ENCODE peak calls at places on chromosomes 6 and 20, in ten cellular contexts. R is body of pancreas; M is hypothalamus; D is aorta; E is T-cell; Y is stimulated activated CD8-positive, alpha-beta memory T cell treated with anti-CD3 and anti-CD28 coated beads, Interleukin-4, amount 100 ng/mL, for 48 hours; F is stimulated activated CD4-positive, alpha-beta T cell treated with anti-CD3 and anti-CD28 coated beads, Interleukin-15, amount 100 ng/mL, for 24 hours; H is fibroblast of mammary gland; X is GM19239; G is HS-5. W is an unnamed sample.

GRCh38 chr6:71444222-71444621 is 155.6 kb downstream of the OGFRL1 start:
- DNase-seq in R (no peak), E (no peak), D (no peak), M (no peak), F (no peak), Y (no peak), H (no peak), G (no peak), X (no peak), W (no peak)

GRCh38 chr20:24634855-24635254 is 165.4 kb downstream of the SYNDIG1 start:
- DNase-seq in Y (no peak), D (no peak), X (no peak), F (no peak), R (no peak), H (peak), M (peak), E (no peak), G (peak), W (peak)

GRCh38 chr20:36752582-36752981 is 6.7 kb upstream of the NDRG3 start:
- DNase-seq in F (no peak), D (no peak), R (no peak), M (no peak), H (no peak), E (no peak), G (no peak), X (no peak), Y (no peak), W (no peak)

GRCh38 chr6:162963861-162964260 is 236.1 kb downstream of the PACRG start:
- DNase-seq in R (no peak), H (peak), G (no peak), D (no peak), F (no peak), M (no peak), E (no peak), X (no peak), Y (no peak), W (no peak)

GRCh38 chr6:116118608-116119007 is 7.3 kb downstream of the COL10A1 start:
- DNase-seq in X (no peak), F (no peak), M (no peak), Y (no peak), G (no peak), E (no peak), R (no peak), D (no peak), H (peak), W (no peak)

GRCh38 chr6:34200340-34200971 is 36.2 kb upstream of the HMGA1 start:
- DNase-seq in G (no peak), X (no peak), E (no peak), R (no peak), Y (no peak), M (no peak), F (no peak), H (no peak), D (no peak), W (no peak)

GRCh38 chr6:135088818-135089809 is 34.5 kb upstream of the HBS1L start:
- DNase-seq in X (no peak), E (no peak), R (no peak), M (no peak), G (peak), F (peak), Y (peak), D (no peak), H (peak), W (peak)

GRCh38 chr20:23205656-23206055 is 119.5 kb upstream of the CD93 start:
- DNase-seq in F (no peak), R (peak), M (no peak), Y (no peak), D (peak), E (no peak), X (no peak), G (no peak), H (peak), W (no peak)

GRCh38 chr6:110130362-110130761 is 49.1 kb downstream of the WASF1 start:
- DNase-seq in Y (no peak), H (no peak), R (no peak), F (no peak), E (no peak), M (no peak), G (no peak), X (no peak), D (no peak), W (no peak)

GRCh38 chr20:13865825-13866351 is 81.1 kb downstream of the NDUFAF5 start:
- DNase-seq in F (no peak), H (peak), E (no peak), G (peak), X (no peak), D (no peak), Y (no peak), M (no peak), R (no peak), W (no peak)

GRCh38 chr20:8901237-8902025 is 167.5 kb upstream of the PLCB4 start:
- DNase-seq in Y (no peak), X (no peak), R (no peak), E (no peak), D (peak), F (no peak), M (no peak), H (peak), G (no peak), W (no peak)

GRCh38 chr6:53896237-53896636 is 101.4 kb downstream of the LRRC1 start:
- DNase-seq in H (no peak), Y (no peak), M (no peak), E (no peak), D (no peak), R (no peak), F (no peak), X (no peak), G (peak), W (no peak)

GRCh38 chr20:21125072-21125848 is 622 bp upstream of the KIZ start:
- DNase-seq in M (no peak), H (peak), R (peak), D (no peak), E (no peak), X (no peak), F (peak), Y (no peak), G (no peak), W (no peak)

GRCh38 chr6:106316376-106316769 is 9.2 kb downstream of the ATG5 start:
- DNase-seq in E (no peak), F (no peak), D (no peak), H (no peak), G (no peak), Y (no peak), R (no peak), X (no peak), M (no peak), W (no peak)

GRCh38 chr20:4773736-4774135 is 52.0 kb downstream of the PRND start:
- DNase-seq in G (no peak), E (no peak), H (no peak), M (no peak), Y (no peak), D (no peak), F (no peak), R (no peak), X (no peak), W (no peak)

GRCh38 chr6:145483191-145483996 is 251.9 kb downstream of the EPM2A start:
- DNase-seq in R (no peak), X (no peak), D (no peak), H (peak), E (no peak), G (peak), F (no peak), M (no peak), Y (no peak), W (no peak)

GRCh38 chr20:1652960-1653359 is 4.6 kb downstream of the SIRPG start:
- DNase-seq in M (no peak), H (no peak), E (no peak), Y (no peak), F (peak), X (no peak), D (no peak), R (no peak), G (no peak), W (no peak)

GRCh38 chr20:30168025-30168799 is 1089.3 kb upstream of the DEFB115 start:
- DNase-seq in G (no peak), X (no peak), E (no peak), D (no peak), H (no peak), R (peak), Y (peak), M (no peak), F (peak), W (peak)

GRCh38 chr6:155528335-155528734 is 72.7 kb upstream of the NOX3 start:
- DNase-seq in F (no peak), R (no peak), E (no peak), D (no peak), Y (no peak), H (no peak), M (no peak), G (no peak), X (no peak), W (no peak)

GRCh38 chr6:85923013-85923430 is 280.3 kb upstream of the SYNCRIP start:
- DNase-seq in F (peak), M (no peak), D (no peak), X (peak), Y (no peak), G (peak), R (peak), H (peak), E (no peak), W (peak)

GRCh38 chr20:62652051-62652893 is 10.0 kb downstream of the SLCO4A1 start:
- DNase-seq in M (peak), Y (peak), H (peak), E (peak), R (peak), X (peak), G (peak), D (peak), F (peak), W (peak)

GRCh38 chr20:62306440-62307187 is 3.8 kb downstream of the ADRM1 start:
- DNase-seq in Y (no peak), H (no peak), F (no peak), X (no peak), M (no peak), G (no peak), E (no peak), R (no peak), D (no peak), W (no peak)

GRCh38 chr20:55693646-55694045 is 311.7 kb downstream of the CBLN4 start:
- DNase-seq in E (no peak), X (no peak), F (no peak), Y (no peak), M (no peak), H (no peak), G (no peak), D (no peak), R (no peak), W (no peak)

GRCh38 chr20:8132632-8133587 is 844 bp downstream of the PLCB1 start:
- DNase-seq in E (no peak), D (peak), X (no peak), F (peak), M (peak), G (no peak), Y (peak), H (peak), R (peak), W (no peak)

GRCh38 chr20:5748246-5748645 is 2.0 kb upstream of the SHLD1 start:
- DNase-seq in G (no peak), H (no peak), X (no peak), F (no peak), M (no peak), E (no peak), Y (no peak), D (no peak), R (no peak), W (no peak)